ENCODE peak calls at places on chromosomes 11 and 22, in four cellular contexts. One of them, this sample, is unnamed.

GRCh38 chr11:83070044-83070877 is 1.4 kb downstream of the RAB30 start:
- DNase-seq in GM12878: no peak
- DNase-seq in SK-N-SH: no peak
- DNase-seq in HepG2: no peak
- DNase-seq in this sample: no peak

GRCh38 chr11:26709057-26709456 is 12.8 kb downstream of the SLC5A12 start:
- DNase-seq in SK-N-SH: no peak
- DNase-seq in GM12878: no peak
- DNase-seq in HepG2: no peak
- DNase-seq in this sample: no peak

GRCh38 chr22:42961815-42962214 is 53.1 kb downstream of the PACSIN2 start:
- DNase-seq in GM12878: no peak
- DNase-seq in SK-N-SH: no peak
- DNase-seq in HepG2: no peak
- DNase-seq in this sample: no peak

GRCh38 chr11:113189909-113190667 is 124.3 kb upstream of the TTC12 start:
- DNase-seq in HepG2: no peak
- DNase-seq in SK-N-SH: no peak
- DNase-seq in GM12878: no peak
- DNase-seq in this sample: peak

GRCh38 chr11:134449713-134450112 is 37.7 kb upstream of the B3GAT1 start:
- DNase-seq in SK-N-SH: no peak
- DNase-seq in GM12878: no peak
- DNase-seq in HepG2: no peak
- DNase-seq in this sample: no peak

GRCh38 chr11:16512163-16512562 is 155.8 kb upstream of the SOX6 start:
- DNase-seq in GM12878: no peak
- DNase-seq in SK-N-SH: no peak
- DNase-seq in HepG2: no peak
- DNase-seq in this sample: no peak

GRCh38 chr22:48871176-48871840 is 956.4 kb downstream of the BRD1 start:
- DNase-seq in GM12878: no peak
- DNase-seq in SK-N-SH: no peak
- DNase-seq in HepG2: no peak
- DNase-seq in this sample: no peak

GRCh38 chr11:11416502-11416901 is 63.5 kb upstream of the CSNK2A3 start:
- DNase-seq in HepG2: no peak
- DNase-seq in GM12878: no peak
- DNase-seq in SK-N-SH: no peak
- DNase-seq in this sample: no peak

GRCh38 chr11:8261316-8261715 is 2.4 kb downstream of the LMO1 start:
- DNase-seq in SK-N-SH: no peak
- DNase-seq in HepG2: no peak
- DNase-seq in GM12878: no peak
- DNase-seq in this sample: no peak

GRCh38 chr22:45710469-45710868 is 38.8 kb downstream of the ATXN10 start:
- DNase-seq in HepG2: no peak
- DNase-seq in SK-N-SH: no peak
- DNase-seq in GM12878: no peak
- DNase-seq in this sample: no peak

GRCh38 chr11:117381481-117381880 is 53.8 kb downstream of the CEP164 start:
- DNase-seq in HepG2: no peak
- DNase-seq in GM12878: no peak
- DNase-seq in SK-N-SH: no peak
- DNase-seq in this sample: no peak

GRCh38 chr22:30637701-30638114 is 2.1 kb downstream of the SLC35E4 start:
- DNase-seq in SK-N-SH: peak
- DNase-seq in GM12878: no peak
- DNase-seq in HepG2: no peak
- DNase-seq in this sample: no peak

GRCh38 chr22:49052023-49052538 is 775.6 kb downstream of the BRD1 start:
- DNase-seq in SK-N-SH: no peak
- DNase-seq in GM12878: no peak
- DNase-seq in HepG2: no peak
- DNase-seq in this sample: no peak

GRCh38 chr11:129372609-129373488 is 2.8 kb upstream of the BARX2 start:
- DNase-seq in GM12878: no peak
- DNase-seq in SK-N-SH: peak
- DNase-seq in HepG2: no peak
- DNase-seq in this sample: no peak
- TF ChIP-seq PBX3 in GM12878: no peak
- TF ChIP-seq PBX3 in SK-N-SH: no peak
- TF ChIP-seq PBX3 in HepG2: no peak
- TF ChIP-seq PBX3 in this sample: no peak

DNA sequence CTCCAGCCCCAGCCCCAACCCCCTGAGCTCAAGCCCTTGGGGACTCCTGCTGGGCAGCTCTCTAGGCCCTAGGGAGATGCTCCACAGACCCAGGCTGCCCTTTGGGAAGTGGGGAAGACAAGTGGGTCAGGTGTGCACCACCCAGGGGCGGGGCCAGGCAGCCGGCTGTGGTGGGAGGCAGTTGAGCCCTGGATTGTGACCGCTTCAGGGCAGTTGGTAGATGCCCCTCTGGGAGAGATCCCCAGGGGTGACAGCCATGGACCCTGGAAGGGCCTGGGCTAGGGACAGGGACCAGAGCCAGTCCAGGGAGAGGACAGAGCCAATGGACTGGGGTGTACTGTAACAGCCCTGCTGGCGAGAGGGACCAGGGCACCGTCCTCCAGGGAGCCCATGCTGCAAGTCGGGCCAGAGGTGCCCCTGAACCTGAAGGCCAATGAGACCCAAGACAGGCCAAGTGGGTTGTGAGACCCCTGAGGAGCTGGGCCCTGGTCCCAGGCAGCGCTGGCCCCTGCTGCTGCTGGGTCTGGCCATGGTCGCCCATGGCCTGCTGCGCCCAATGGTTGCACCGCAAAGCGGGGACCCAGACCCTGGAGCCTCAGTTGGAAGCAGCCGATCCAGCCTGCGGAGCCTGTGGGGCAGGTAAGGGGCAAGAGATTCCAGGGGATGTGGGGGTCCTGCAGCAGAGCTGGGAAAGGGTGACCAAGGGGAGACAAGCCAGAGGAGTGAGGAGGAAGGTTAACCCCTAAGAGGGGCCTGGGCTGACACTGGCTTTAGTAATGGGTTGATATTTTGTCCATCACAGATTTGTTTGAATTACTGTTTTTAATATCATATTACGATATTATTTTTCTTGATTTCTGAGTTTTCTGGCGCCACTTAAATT is at the start of gene IGLL5:
- DNase-seq in HepG2: no peak
- DNase-seq in SK-N-SH: no peak
- DNase-seq in GM12878: no peak
- DNase-seq in this sample: no peak
- TF ChIP-seq PBX3 in HepG2: no peak
- TF ChIP-seq PBX3 in SK-N-SH: no peak
- TF ChIP-seq PBX3 in GM12878: no peak
- TF ChIP-seq PBX3 in this sample: no peak

DNA sequence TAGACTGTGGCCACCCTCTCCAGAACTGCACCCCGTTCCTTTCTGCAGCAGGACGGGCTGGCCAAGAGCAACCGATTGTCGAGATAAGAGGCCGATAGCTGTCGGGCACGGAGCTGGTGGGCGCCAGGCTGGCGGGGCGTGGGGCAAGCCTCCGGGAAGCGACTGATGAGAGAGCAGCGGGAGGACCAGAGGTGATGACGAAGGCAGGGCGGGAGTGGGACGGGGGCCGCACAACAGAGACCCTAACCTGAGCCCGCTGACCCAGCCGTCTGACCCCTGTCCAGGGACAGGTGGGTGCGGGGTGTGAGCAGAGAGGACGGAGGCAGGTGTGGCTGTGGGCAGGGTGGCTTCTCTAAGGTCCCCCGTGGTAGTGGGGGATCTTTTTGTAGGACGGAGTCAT is 7.3 kb upstream of the BRSK2 start:
- DNase-seq in SK-N-SH: no peak
- DNase-seq in GM12878: no peak
- DNase-seq in HepG2: no peak
- DNase-seq in this sample: no peak
- TF ChIP-seq PBX3 in SK-N-SH: no peak
- TF ChIP-seq PBX3 in GM12878: no peak
- TF ChIP-seq PBX3 in HepG2: no peak
- TF ChIP-seq PBX3 in this sample: no peak

GRCh38 chr11:75374646-75375045 is 23.2 kb upstream of the ARRB1 start:
- DNase-seq in HepG2: no peak
- DNase-seq in SK-N-SH: no peak
- DNase-seq in GM12878: no peak
- DNase-seq in this sample: no peak

GRCh38 chr11:75371930-75372876 is 20.7 kb upstream of the ARRB1 start:
- DNase-seq in GM12878: no peak
- DNase-seq in HepG2: peak
- DNase-seq in SK-N-SH: no peak
- DNase-seq in this sample: peak

GRCh38 chr11:75376175-75376574 is 23.1 kb upstream of the RPS3 start:
- DNase-seq in GM12878: no peak
- DNase-seq in HepG2: no peak
- DNase-seq in SK-N-SH: no peak
- DNase-seq in this sample: no peak

GRCh38 chr11:75380245-75380644 is 19.1 kb upstream of the RPS3 start:
- DNase-seq in GM12878: no peak
- DNase-seq in HepG2: no peak
- DNase-seq in SK-N-SH: no peak
- DNase-seq in this sample: no peak

DNA sequence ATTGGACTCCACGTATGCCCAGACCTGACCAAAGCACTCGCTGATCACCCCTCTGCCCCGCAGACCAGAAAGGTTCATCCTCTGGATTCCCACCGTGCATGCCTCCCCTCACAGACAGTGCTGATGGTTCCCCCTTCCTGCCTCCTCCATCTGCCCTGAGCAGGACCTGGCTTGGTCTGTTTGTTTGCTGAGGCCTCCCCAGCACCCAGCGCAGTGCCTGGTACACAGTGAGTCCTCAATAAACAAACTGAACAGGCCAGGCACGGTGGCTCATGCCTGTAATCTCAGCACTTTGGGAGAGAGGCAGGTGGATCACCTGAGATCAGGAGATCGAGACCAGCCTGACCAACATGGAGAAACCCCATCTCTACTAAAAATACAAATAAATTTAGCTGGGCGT is 23.7 kb upstream of the RPS3 start:
- DNase-seq in SK-N-SH: no peak
- DNase-seq in HepG2: no peak
- DNase-seq in GM12878: no peak
- DNase-seq in this sample: no peak
- TF ChIP-seq PBX3 in SK-N-SH: no peak
- TF ChIP-seq PBX3 in HepG2: no peak
- TF ChIP-seq PBX3 in GM12878: no peak
- TF ChIP-seq PBX3 in this sample: no peak

GRCh38 chr11:111555255-111555654 is 14.7 kb downstream of the LAYN start:
- DNase-seq in SK-N-SH: no peak
- DNase-seq in GM12878: no peak
- DNase-seq in HepG2: no peak
- DNase-seq in this sample: no peak

GRCh38 chr11:111554532-111554931 is 14.0 kb downstream of the LAYN start:
- DNase-seq in HepG2: no peak
- DNase-seq in GM12878: no peak
- DNase-seq in SK-N-SH: no peak
- DNase-seq in this sample: no peak

GRCh38 chr11:111559791-111560190 is 19.3 kb downstream of the LAYN start:
- DNase-seq in GM12878: no peak
- DNase-seq in SK-N-SH: no peak
- DNase-seq in HepG2: no peak
- DNase-seq in this sample: no peak

GRCh38 chr11:111560785-111561184 is 20.3 kb downstream of the LAYN start:
- DNase-seq in SK-N-SH: no peak
- DNase-seq in GM12878: no peak
- DNase-seq in HepG2: no peak
- DNase-seq in this sample: no peak

GRCh38 chr11:111557425-111558111 is 17.0 kb downstream of the LAYN start:
- DNase-seq in SK-N-SH: no peak
- DNase-seq in GM12878: no peak
- DNase-seq in HepG2: peak
- DNase-seq in this sample: no peak
- TF ChIP-seq PBX3 in SK-N-SH: peak
- TF ChIP-seq PBX3 in GM12878: no peak
- TF ChIP-seq PBX3 in HepG2: no peak
- TF ChIP-seq PBX3 in this sample: no peak

GRCh38 chr22:36144886-36145541 is 15.5 kb downstream of the APOL3 start:
- DNase-seq in SK-N-SH: peak
- DNase-seq in HepG2: peak
- DNase-seq in GM12878: no peak
- DNase-seq in this sample: peak
- TF ChIP-seq PBX3 in SK-N-SH: no peak
- TF ChIP-seq PBX3 in HepG2: no peak
- TF ChIP-seq PBX3 in GM12878: no peak
- TF ChIP-seq PBX3 in this sample: no peak

GRCh38 chr22:21450320-21450831 is 16.8 kb upstream of the TMEM191C start:
- DNase-seq in GM12878: no peak
- DNase-seq in HepG2: no peak
- DNase-seq in SK-N-SH: peak
- DNase-seq in this sample: no peak
- TF ChIP-seq PBX3 in GM12878: no peak
- TF ChIP-seq PBX3 in HepG2: no peak
- TF ChIP-seq PBX3 in SK-N-SH: no peak
- TF ChIP-seq PBX3 in this sample: no peak

DNA sequence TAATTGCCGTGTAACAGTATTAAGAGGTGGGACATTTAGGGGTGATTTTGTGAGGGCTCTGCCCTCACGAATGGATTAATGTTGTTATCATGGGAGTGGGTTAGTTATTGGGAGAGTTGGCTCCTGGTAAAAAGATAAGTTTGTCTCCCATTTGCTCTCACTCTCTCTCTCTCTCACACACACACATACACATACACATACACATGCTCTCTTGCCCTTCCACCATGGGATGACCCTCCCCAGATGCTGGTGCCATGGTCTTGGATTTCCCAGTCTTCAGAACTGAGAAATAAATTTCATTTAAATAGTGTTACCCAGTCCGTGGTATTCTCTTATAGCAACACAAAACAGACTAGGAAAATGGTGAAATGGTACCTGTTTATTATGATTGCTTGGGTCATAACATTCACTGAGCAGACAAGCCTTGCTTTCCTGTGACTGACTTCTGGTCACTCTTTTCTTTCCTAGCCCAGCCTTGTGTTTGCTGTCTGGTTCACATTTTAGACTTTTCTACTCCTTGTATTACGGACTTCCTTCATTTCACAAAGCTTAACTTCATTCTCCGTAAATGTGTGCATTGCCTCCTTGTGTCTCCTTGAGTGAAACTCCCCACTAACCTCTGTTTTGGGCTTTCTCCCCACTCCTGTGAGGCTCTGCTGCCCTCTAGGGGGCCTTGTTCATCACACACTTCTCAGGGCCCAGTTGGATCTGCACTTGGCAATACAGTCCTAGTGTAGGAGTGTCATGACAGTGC is 206.5 kb upstream of the CTSC start:
- DNase-seq in HepG2: peak
- DNase-seq in SK-N-SH: peak
- DNase-seq in GM12878: peak
- DNase-seq in this sample: peak
- TF ChIP-seq PBX3 in HepG2: no peak
- TF ChIP-seq PBX3 in SK-N-SH: no peak
- TF ChIP-seq PBX3 in GM12878: no peak
- TF ChIP-seq PBX3 in this sample: no peak

This sample was measured in A549.